ENCODE peak calls at places on chromosome 9, in ten cellular contexts. K is IMR-90; T is NB4; Q is AG10803; L is CD4-positive, alpha-beta T cell; P is heart left ventricle; X is OCI-LY7; S is left ventricle myocardium inferior; R is osteocyte; F is HFFc6. G is an unnamed sample.

GRCh38 chr9:36041491-36041890 is 4.8 kb downstream of the RECK start:
- DNase-seq in K (no peak), T (peak), Q (no peak), L (no peak), P (no peak), X (peak), S (no peak), R (no peak), F (no peak), G (no peak)

GRCh38 chr9:94156549-94157407 is 72.5 kb downstream of the PTPDC1 start:
- DNase-seq in K (peak), T (peak), Q (peak), L (no peak), P (peak), X (no peak), S (peak), R (no peak), F (peak), G (no peak)

GRCh38 chr9:117224676-117225075 is 190.2 kb downstream of the ASTN2 start:
- DNase-seq in K (no peak), T (peak), Q (no peak), L (no peak), P (no peak), X (no peak), S (no peak), R (no peak), F (no peak), G (no peak)

GRCh38 chr9:27351438-27351837 is 54.5 kb upstream of the EQTN start:
- DNase-seq in K (no peak), T (no peak), Q (no peak), L (no peak), P (peak), X (no peak), S (peak), R (no peak), F (no peak), G (no peak)

GRCh38 chr9:137745541-137745991 is 126.8 kb downstream of the EHMT1 start:
- DNase-seq in K (peak), T (peak), Q (no peak), L (peak), P (no peak), X (peak), S (no peak), R (no peak), F (no peak), G (peak)

GRCh38 chr9:16321461-16322119 is 548.9 kb downstream of the BNC2 start:
- DNase-seq in K (peak), T (peak), Q (peak), L (no peak), P (peak), X (no peak), S (no peak), R (no peak), F (peak), G (no peak)

GRCh38 chr9:126663661-126664072 is 49.9 kb downstream of the LMX1B start:
- DNase-seq in K (no peak), T (no peak), Q (no peak), L (no peak), P (peak), X (no peak), S (peak), R (no peak), F (no peak), G (no peak)

GRCh38 chr9:128215491-128216404 is 12.6 kb downstream of the DNM1 start:
- DNase-seq in K (peak), T (peak), Q (peak), L (no peak), P (peak), X (no peak), S (peak), R (no peak), F (peak), G (no peak)

GRCh38 chr9:80586786-80587185 is 1015.0 kb downstream of the TLE4 start:
- DNase-seq in K (no peak), T (no peak), Q (no peak), L (no peak), P (no peak), X (no peak), S (no peak), R (no peak), F (no peak), G (no peak)

GRCh38 chr9:122941560-122942234 is 877 bp downstream of the RABGAP1 start:
- DNase-seq in K (peak), T (peak), Q (peak), L (no peak), P (no peak), X (no peak), S (no peak), R (no peak), F (peak), G (no peak)

GRCh38 chr9:116163293-116164055 is 9.9 kb downstream of the PAPPA start:
- DNase-seq in K (no peak), T (no peak), Q (no peak), L (no peak), P (no peak), X (peak), S (no peak), R (no peak), F (no peak), G (no peak)

GRCh38 chr9:136945333-136946227 is 537 bp downstream of the C8G start:
- DNase-seq in K (no peak), T (no peak), Q (no peak), L (no peak), P (no peak), X (no peak), S (no peak), R (no peak), F (no peak), G (no peak)

GRCh38 chr9:112945620-112946208 is 55.0 kb upstream of the SLC46A2 start:
- DNase-seq in K (no peak), T (no peak), Q (no peak), L (no peak), P (no peak), X (no peak), S (no peak), R (no peak), F (no peak), G (no peak)

GRCh38 chr9:85258823-85259370 is 482.9 kb downstream of the AGTPBP1 start:
- DNase-seq in K (no peak), T (peak), Q (peak), L (no peak), P (peak), X (peak), S (peak), R (no peak), F (peak), G (peak)

GRCh38 chr9:93345630-93346239 is 105.8 kb upstream of the FAM120A start:
- DNase-seq in K (no peak), T (no peak), Q (no peak), L (no peak), P (no peak), X (no peak), S (no peak), R (peak), F (no peak), G (no peak)

GRCh38 chr9:29176231-29176630 is 1603.0 kb upstream of the C9orf72 start:
- DNase-seq in K (no peak), T (no peak), Q (no peak), L (no peak), P (no peak), X (no peak), S (no peak), R (no peak), F (no peak), G (no peak)

GRCh38 chr9:21709464-21710058 is 92.9 kb upstream of the MTAP start:
- DNase-seq in K (peak), T (no peak), Q (peak), L (peak), P (no peak), X (peak), S (no peak), R (no peak), F (peak), G (no peak)

GRCh38 chr9:115400801-115401200 is 282.8 kb upstream of the TNC start:
- DNase-seq in K (peak), T (no peak), Q (peak), L (no peak), P (no peak), X (no peak), S (no peak), R (no peak), F (peak), G (no peak)

GRCh38 chr9:15103321-15103720 is 193.1 kb upstream of the FREM1 start:
- DNase-seq in K (no peak), T (no peak), Q (no peak), L (no peak), P (no peak), X (no peak), S (no peak), R (no peak), F (no peak), G (no peak)

GRCh38 chr9:15101046-15101445 is 190.8 kb upstream of the FREM1 start:
- DNase-seq in K (peak), T (no peak), Q (no peak), L (no peak), P (no peak), X (no peak), S (no peak), R (no peak), F (no peak), G (no peak)

GRCh38 chr9:15104826-15105420 is 194.7 kb upstream of the FREM1 start:
- DNase-seq in K (peak), T (peak), Q (peak), L (peak), P (no peak), X (peak), S (no peak), R (no peak), F (peak), G (peak)
- TF ChIP-seq CTCF in K (peak), T (peak), Q (peak), L (peak), P (peak), X (peak), S (peak), R (peak), F (peak), G (peak)

GRCh38 chr9:2320632-2321031 is 301.0 kb upstream of the VLDLR start:
- DNase-seq in K (no peak), T (no peak), Q (no peak), L (no peak), P (no peak), X (no peak), S (no peak), R (no peak), F (no peak), G (no peak)

GRCh38 chr9:2319421-2319820 is 302.2 kb upstream of the VLDLR start:
- DNase-seq in K (peak), T (no peak), Q (peak), L (no peak), P (no peak), X (no peak), S (no peak), R (no peak), F (no peak), G (no peak)

GRCh38 chr9:2321523-2322148 is 300.0 kb upstream of the VLDLR start:
- DNase-seq in K (no peak), T (peak), Q (no peak), L (no peak), P (no peak), X (no peak), S (no peak), R (no peak), F (no peak), G (no peak)

GRCh38 chr9:2320126-2320525 is 301.5 kb upstream of the VLDLR start:
- DNase-seq in K (peak), T (no peak), Q (no peak), L (no peak), P (no peak), X (no peak), S (no peak), R (no peak), F (no peak), G (no peak)

DNA sequence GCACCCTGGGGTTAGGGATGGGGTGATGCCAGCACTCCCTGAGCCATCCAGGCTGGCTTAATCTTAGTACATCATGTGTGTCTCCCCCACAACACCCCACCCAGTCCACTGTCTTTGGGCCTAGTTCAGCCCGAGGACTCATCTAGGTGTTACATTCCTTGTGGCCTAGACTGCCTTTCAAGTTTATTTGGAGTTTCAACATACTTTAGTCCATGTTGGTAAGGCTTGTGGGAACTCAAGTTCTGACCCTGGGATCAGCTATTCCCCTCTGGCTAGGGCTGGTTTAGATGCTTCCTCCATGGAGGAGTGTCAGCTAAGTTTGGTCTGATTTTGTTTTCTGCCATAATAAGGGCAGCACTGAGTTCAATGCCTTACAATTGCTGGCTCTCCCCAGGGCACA is 302.4 kb downstream of the SMARCA2 start:
- DNase-seq in K (no peak), T (no peak), Q (peak), L (no peak), P (no peak), X (no peak), S (no peak), R (no peak), F (no peak), G (no peak)
- TF ChIP-seq CTCF in K (no peak), T (no peak), Q (no peak), L (no peak), P (no peak), X (no peak), S (no peak), R (no peak), F (no peak), G (no peak)

GRCh38 chr9:107711528-107711927 is 222.0 kb upstream of the KLF4 start:
- DNase-seq in K (peak), T (no peak), Q (peak), L (no peak), P (no peak), X (no peak), S (no peak), R (no peak), F (peak), G (no peak)

GRCh38 chr9:107708786-107709185 is 219.2 kb upstream of the KLF4 start:
- DNase-seq in K (no peak), T (no peak), Q (no peak), L (no peak), P (no peak), X (no peak), S (no peak), R (no peak), F (no peak), G (no peak)

GRCh38 chr9:107710552-107710951 is 221.0 kb upstream of the KLF4 start:
- DNase-seq in K (peak), T (no peak), Q (peak), L (no peak), P (no peak), X (no peak), S (no peak), R (no peak), F (no peak), G (no peak)

GRCh38 chr9:107710988-107711387 is 221.4 kb upstream of the KLF4 start:
- DNase-seq in K (no peak), T (no peak), Q (no peak), L (no peak), P (no peak), X (no peak), S (no peak), R (no peak), F (no peak), G (no peak)

GRCh38 chr9:107712390-107712789 is 222.8 kb upstream of the KLF4 start:
- DNase-seq in K (peak), T (peak), Q (peak), L (no peak), P (no peak), X (no peak), S (no peak), R (no peak), F (peak), G (no peak)
- TF ChIP-seq CTCF in K (no peak), T (no peak), Q (peak), L (no peak), P (no peak), X (no peak), S (no peak), R (no peak), F (peak), G (no peak)

GRCh38 chr9:131559416-131560000 is 14.2 kb downstream of the PRRT1B start:
- DNase-seq in K (no peak), T (no peak), Q (no peak), L (no peak), P (no peak), X (no peak), S (no peak), R (no peak), F (no peak), G (no peak)
- TF ChIP-seq CTCF in K (no peak), T (no peak), Q (no peak), L (peak), P (no peak), X (peak), S (no peak), R (no peak), F (peak), G (no peak)

GRCh38 chr9:134275379-134275778 is 50.9 kb upstream of the RXRA start:
- DNase-seq in K (no peak), T (peak), Q (no peak), L (no peak), P (no peak), X (peak), S (no peak), R (no peak), F (no peak), G (no peak)
- TF ChIP-seq CTCF in K (peak), T (peak), Q (no peak), L (no peak), P (no peak), X (peak), S (no peak), R (peak), F (no peak), G (no peak)

DNA sequence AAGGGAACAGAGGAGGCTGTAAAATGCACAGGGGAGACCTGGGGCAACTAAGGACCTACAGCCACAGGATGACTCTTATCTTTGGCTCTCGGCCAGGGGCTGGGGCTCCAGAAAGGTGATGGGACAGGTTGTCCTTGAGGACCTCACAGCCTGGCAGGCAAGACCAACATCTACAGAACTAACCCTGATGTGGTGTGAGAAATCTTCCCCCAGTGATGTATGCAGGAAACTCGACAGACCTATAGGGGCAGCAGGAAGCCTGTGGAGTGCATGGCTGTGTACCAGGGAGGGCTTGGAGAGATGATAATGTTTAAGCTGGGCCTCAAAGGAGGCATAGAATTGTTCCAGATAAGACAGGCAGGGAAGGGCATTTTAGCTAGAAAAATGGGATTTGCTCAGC is 68.4 kb upstream of the SLC25A51 start:
- DNase-seq in K (peak), T (no peak), Q (no peak), L (no peak), P (no peak), X (no peak), S (no peak), R (no peak), F (peak), G (no peak)
- TF ChIP-seq CTCF in K (peak), T (no peak), Q (peak), L (no peak), P (no peak), X (no peak), S (no peak), R (peak), F (peak), G (no peak)

GRCh38 chr9:99578666-99579065 is 243.0 kb upstream of the NR4A3 start:
- DNase-seq in K (no peak), T (no peak), Q (no peak), L (no peak), P (no peak), X (no peak), S (no peak), R (no peak), F (no peak), G (no peak)

GRCh38 chr9:99573883-99574282 is 247.8 kb upstream of the NR4A3 start:
- DNase-seq in K (no peak), T (no peak), Q (no peak), L (no peak), P (no peak), X (no peak), S (no peak), R (no peak), F (no peak), G (no peak)

GRCh38 chr9:99577351-99577750 is 244.3 kb upstream of the NR4A3 start:
- DNase-seq in K (no peak), T (no peak), Q (no peak), L (no peak), P (no peak), X (no peak), S (no peak), R (no peak), F (no peak), G (no peak)

GRCh38 chr9:99576830-99577229 is 244.9 kb upstream of the NR4A3 start:
- DNase-seq in K (no peak), T (no peak), Q (no peak), L (no peak), P (no peak), X (no peak), S (no peak), R (no peak), F (no peak), G (no peak)

GRCh38 chr9:99576002-99576401 is 245.7 kb upstream of the NR4A3 start:
- DNase-seq in K (no peak), T (no peak), Q (no peak), L (no peak), P (no peak), X (no peak), S (no peak), R (no peak), F (no peak), G (no peak)
- TF ChIP-seq CTCF in K (no peak), T (no peak), Q (no peak), L (no peak), P (no peak), X (no peak), S (no peak), R (no peak), F (peak), G (no peak)